ENCODE peak calls at places on chromosomes 13 and 19, in seven cellular contexts. O is IMR-90, V is mesenchymal stem cell, B is H9, J is mesendoderm, T is trophoblast cell, S is H1. L is an unnamed sample.

GRCh38 chr19:34994643-34995471 is 5.3 kb upstream of the GRAMD1A start:
- DNase-seq in V (no peak), J (no peak), O (no peak), B (no peak), T (no peak), S (no peak), L (no peak)

GRCh38 chr19:1524972-1525325 is 1.1 kb downstream of the PLK5 start:
- DNase-seq in V (no peak), J (no peak), S (no peak), B (no peak), O (no peak), T (no peak), L (no peak)

GRCh38 chr19:14450168-14450874 is 17.2 kb downstream of the PKN1 start:
- DNase-seq in V (peak; percentile 55), T (no peak), O (no peak), J (peak; percentile 92), B (peak; percentile 99), S (peak; percentile 94), L (no peak)

GRCh38 chr19:58009666-58010301 is 7.2 kb upstream of the ZNF606 start:
- DNase-seq in S (peak; percentile 69), J (peak; percentile 93), O (peak; percentile 63), B (peak; percentile 88), T (peak; percentile 69), V (no peak), L (peak; percentile 29)

GRCh38 chr13:73480784-73481183 is 422.0 kb downstream of the KLF5 start:
- DNase-seq in J (no peak), T (no peak), O (no peak), S (no peak), V (no peak), B (no peak), L (no peak)

GRCh38 chr13:48126944-48127814 is 32.3 kb upstream of the MED4 start:
- DNase-seq in O (peak; percentile 60), J (peak; percentile 93), B (peak; percentile 51), T (peak; percentile 17), V (peak; percentile 72), S (peak; percentile 34), L (peak; percentile 54)

GRCh38 chr19:58021541-58022282 is 12.1 kb upstream of the ZSCAN1 start:
- DNase-seq in B (peak; percentile 84), J (peak; percentile 92), V (peak; percentile 23), O (peak; percentile 40), S (no peak), T (no peak), L (peak; percentile 33)

GRCh38 chr13:78881746-78882145 is 222.8 kb upstream of the OBI1 start:
- DNase-seq in T (no peak), V (no peak), J (no peak), S (no peak), B (no peak), O (no peak), L (no peak)

GRCh38 chr13:40570930-40571329 is 95.5 kb downstream of the FOXO1 start:
- DNase-seq in S (no peak), V (no peak), B (no peak), T (no peak), J (no peak), O (no peak), L (no peak)

GRCh38 chr13:103036268-103036667 is 29.9 kb downstream of the SLC10A2 start:
- DNase-seq in B (no peak), V (no peak), O (no peak), S (no peak), T (no peak), J (no peak), L (no peak)

GRCh38 chr13:41603917-41604316 is 146.6 kb downstream of the RGCC start:
- DNase-seq in T (no peak), O (peak; percentile 78), J (no peak), B (no peak), V (peak; percentile 42), S (no peak), L (no peak)

GRCh38 chr13:19661561-19661960 is 28.1 kb downstream of the MPHOSPH8 start:
- DNase-seq in T (no peak), O (no peak), B (no peak), V (no peak), J (no peak), S (no peak), L (no peak)

GRCh38 chr19:18966304-18966703 is 25.3 kb upstream of the HOMER3 start:
- DNase-seq in T (no peak), O (no peak), S (no peak), B (peak; percentile 44), V (no peak), J (no peak), L (no peak)

GRCh38 chr13:66405908-66406802 is 824.0 kb downstream of the PCDH9 start:
- DNase-seq in V (peak; percentile 62), J (no peak), S (no peak), T (no peak), O (peak; percentile 65), B (no peak), L (no peak)

GRCh38 chr19:5593245-5593962 is 25.7 kb upstream of the TINCR start:
- DNase-seq in J (no peak), V (no peak), O (no peak), B (no peak), S (no peak), T (no peak), L (no peak)

GRCh38 chr13:72290962-72291681 is 424.1 kb upstream of the DACH1 start:
- DNase-seq in V (peak; percentile 38), J (peak; percentile 92), B (peak; percentile 47), S (peak; percentile 31), O (no peak), T (peak; percentile 48), L (no peak)

GRCh38 chr19:1455336-1456120 is 5.6 kb downstream of the APC2 start:
- DNase-seq in V (peak; percentile 54), S (peak; percentile 90), B (peak; percentile 98), O (peak; percentile 30), T (no peak), J (peak; percentile 84), L (no peak)

GRCh38 chr13:25675060-25675459 is 303.3 kb downstream of the ATP8A2 start:
- DNase-seq in O (no peak), S (no peak), T (peak; percentile 46), V (no peak), J (peak; percentile 3), B (no peak), L (no peak)

GRCh38 chr19:1270168-1270853 is 1.2 kb downstream of the CIRBP start:
- DNase-seq in O (no peak), B (no peak), J (no peak), T (no peak), V (no peak), S (no peak), L (no peak)

GRCh38 chr13:51921790-51922740 is 60.3 kb downstream of the CCDC70 start:
- DNase-seq in J (peak; percentile 50), T (no peak), B (peak; percentile 25), O (peak; percentile 12), V (peak; percentile 6), S (no peak), L (no peak)

GRCh38 chr13:113418722-113419049 is 34.6 kb downstream of the ADPRHL1 start:
- DNase-seq in O (no peak), B (no peak), V (no peak), T (no peak), S (no peak), J (no peak), L (no peak)

GRCh38 chr13:37364024-37364423 is 234.5 kb downstream of the POSTN start:
- DNase-seq in S (no peak), T (no peak), O (no peak), J (no peak), B (no peak), V (no peak), L (no peak)

GRCh38 chr19:18520848-18521691 is 800 bp downstream of the ELL start:
- DNase-seq in J (peak; percentile 33), O (no peak), B (peak; percentile 50), T (no peak), V (peak; percentile 46), S (no peak), L (peak; percentile 26)

GRCh38 chr13:43373400-43373799 is 350.0 kb downstream of the DNAJC15 start:
- DNase-seq in T (no peak), O (no peak), V (no peak), S (no peak), B (no peak), J (no peak), L (no peak)

GRCh38 chr19:54485846-54486245 is 12.8 kb upstream of the CDC42EP5 start:
- DNase-seq in T (peak; percentile 90), V (no peak), O (no peak), B (no peak), S (no peak), J (no peak), L (no peak)

DNA sequence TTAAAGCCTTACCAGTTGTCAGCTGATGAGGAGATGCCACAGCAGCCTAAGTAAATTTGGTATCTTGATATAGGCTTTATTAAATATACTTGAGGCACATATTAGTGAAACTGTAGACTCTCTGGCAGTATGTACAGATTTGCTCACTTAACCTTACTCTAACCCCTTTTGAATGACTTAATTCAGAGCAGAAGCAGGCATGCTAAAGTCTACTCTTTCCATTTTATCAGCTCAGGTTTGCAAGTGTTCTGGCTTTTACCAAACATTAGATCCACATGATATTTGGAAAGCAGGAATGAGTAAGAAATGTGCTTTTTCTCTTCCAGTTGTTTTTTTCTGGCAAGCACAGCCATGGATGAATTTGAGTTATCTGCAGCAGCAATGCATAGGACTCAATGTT is 541.0 kb upstream of the PCDH9 start:
- DNase-seq in T (no peak), B (no peak), J (no peak), O (no peak), S (no peak), V (no peak), L (no peak)
- H4K8ac ChIP-seq in T (no peak overlapping the region), B (no peak overlapping the region), J (no peak overlapping the region), O (no peak overlapping the region), S (no peak overlapping the region), V (no peak overlapping the region), L (no peak overlapping the region)

GRCh38 chr19:33515921-33516320 is 5.7 kb downstream of the PEPD start:
- DNase-seq in T (no peak), V (no peak), B (no peak), J (no peak), S (no peak), O (no peak), L (no peak)
- H4K8ac ChIP-seq in T (no peak overlapping the region), V (no peak overlapping the region), B (no peak overlapping the region), J (no peak overlapping the region), S (no peak overlapping the region), O (no peak overlapping the region), L (no peak overlapping the region)

GRCh38 chr19:13014101-13014920 is 19.0 kb downstream of the NFIX start:
- DNase-seq in S (no peak), V (no peak), O (no peak), B (peak; percentile 64), T (no peak), J (peak; percentile 47), L (no peak)

GRCh38 chr19:13014921-13015280 is 19.6 kb downstream of the NFIX start:
- DNase-seq in S (no peak), T (no peak), B (no peak), V (no peak), O (no peak), J (no peak), L (no peak)

GRCh38 chr19:13012390-13012689 is 17.1 kb downstream of the NFIX start:
- DNase-seq in J (no peak), O (no peak), T (no peak), V (no peak), S (no peak), B (no peak), L (no peak)

GRCh38 chr19:13012690-13013608 is 17.7 kb downstream of the NFIX start:
- DNase-seq in B (peak; percentile 58), T (peak; percentile 13), S (no peak), V (peak; percentile 57), O (peak; percentile 63), J (peak; percentile 47), L (no peak)

GRCh38 chr19:13013649-13014048 is 18.4 kb downstream of the NFIX start:
- DNase-seq in V (no peak), O (no peak), S (no peak), T (no peak), B (no peak), J (no peak), L (no peak)
- H4K8ac ChIP-seq in V (no peak overlapping the region), O (no peak overlapping the region), S (no peak overlapping the region), T (no peak overlapping the region), B (no peak overlapping the region), J (no peak overlapping the region), L (no peak overlapping the region)

GRCh38 chr13:98942997-98943396 is 34.9 kb downstream of the DOCK9 start:
- DNase-seq in J (no peak), O (peak; percentile 23), S (no peak), B (no peak), T (no peak), V (no peak), L (no peak)
- H4K8ac ChIP-seq in J (no peak overlapping the region), O (no peak overlapping the region), S (no peak overlapping the region), B (no peak overlapping the region), T (no peak overlapping the region), V (no peak overlapping the region), L (no peak overlapping the region)